ENCODE peak calls at places on chromosomes 2 and 18, in four cellular contexts. One of them, this sample, is unnamed.

GRCh38 chr2:65204461-65205230 is 23.0 kb upstream of the ACTR2 start:
- DNase-seq in GM12878: no peak
- DNase-seq in H1: no peak
- DNase-seq in HepG2: no peak
- DNase-seq in this sample: no peak

GRCh38 chr2:91442246-91442905 is 2750.9 kb downstream of the RPIA start:
- DNase-seq in GM12878: no peak
- DNase-seq in HepG2: no peak
- DNase-seq in H1: peak; percentile 67
- DNase-seq in this sample: peak; percentile 11

GRCh38 chr2:98608962-98609604 is 694 bp downstream of the UNC50 start:
- DNase-seq in GM12878: no peak
- DNase-seq in H1: no peak
- DNase-seq in HepG2: no peak
- DNase-seq in this sample: no peak

GRCh38 chr2:64396001-64396400 is 58.0 kb upstream of the LGALSL start:
- DNase-seq in H1: no peak
- DNase-seq in GM12878: no peak
- DNase-seq in HepG2: no peak
- DNase-seq in this sample: no peak

GRCh38 chr2:230925879-230926765 is 1.1 kb upstream of the GPR55 start:
- DNase-seq in HepG2: no peak
- DNase-seq in H1: no peak
- DNase-seq in GM12878: peak; percentile 70
- DNase-seq in this sample: peak; percentile 36

GRCh38 chr2:200993097-200993496 is 29.6 kb upstream of the ORC2 start:
- DNase-seq in H1: no peak
- DNase-seq in GM12878: no peak
- DNase-seq in HepG2: no peak
- DNase-seq in this sample: no peak

GRCh38 chr18:62717850-62718229 is 2.5 kb downstream of the PHLPP1 start:
- DNase-seq in HepG2: no peak
- DNase-seq in H1: no peak
- DNase-seq in GM12878: no peak
- DNase-seq in this sample: no peak

GRCh38 chr2:206203331-206203730 is 43.6 kb downstream of the EEF1B2 start:
- DNase-seq in GM12878: no peak
- DNase-seq in H1: no peak
- DNase-seq in HepG2: no peak
- DNase-seq in this sample: no peak

GRCh38 chr2:200728630-200729029 is 83.1 kb upstream of the BZW1 start:
- DNase-seq in HepG2: no peak
- DNase-seq in GM12878: no peak
- DNase-seq in H1: no peak
- DNase-seq in this sample: no peak

GRCh38 chr2:13052547-13052946 is 335.8 kb downstream of the TRIB2 start:
- DNase-seq in HepG2: no peak
- DNase-seq in GM12878: no peak
- DNase-seq in H1: no peak
- DNase-seq in this sample: no peak

GRCh38 chr2:241895732-241896641 is 26.5 kb downstream of the RTP5 start:
- DNase-seq in H1: peak; percentile 50
- DNase-seq in GM12878: no peak
- DNase-seq in HepG2: no peak
- DNase-seq in this sample: peak; percentile 41

GRCh38 chr18:49639643-49640361 is 77.9 kb downstream of the LIPG start:
- DNase-seq in H1: no peak
- DNase-seq in GM12878: no peak
- DNase-seq in HepG2: no peak
- DNase-seq in this sample: no peak

GRCh38 chr18:48540329-48541025 is 1.6 kb downstream of the CTIF start:
- DNase-seq in HepG2: peak; percentile 57
- DNase-seq in GM12878: no peak
- DNase-seq in H1: peak; percentile 71
- DNase-seq in this sample: peak; percentile 33

GRCh38 chr2:239938651-239939486 is 86.3 kb downstream of the NDUFA10 start:
- DNase-seq in HepG2: no peak
- DNase-seq in H1: no peak
- DNase-seq in GM12878: no peak
- DNase-seq in this sample: no peak

DNA sequence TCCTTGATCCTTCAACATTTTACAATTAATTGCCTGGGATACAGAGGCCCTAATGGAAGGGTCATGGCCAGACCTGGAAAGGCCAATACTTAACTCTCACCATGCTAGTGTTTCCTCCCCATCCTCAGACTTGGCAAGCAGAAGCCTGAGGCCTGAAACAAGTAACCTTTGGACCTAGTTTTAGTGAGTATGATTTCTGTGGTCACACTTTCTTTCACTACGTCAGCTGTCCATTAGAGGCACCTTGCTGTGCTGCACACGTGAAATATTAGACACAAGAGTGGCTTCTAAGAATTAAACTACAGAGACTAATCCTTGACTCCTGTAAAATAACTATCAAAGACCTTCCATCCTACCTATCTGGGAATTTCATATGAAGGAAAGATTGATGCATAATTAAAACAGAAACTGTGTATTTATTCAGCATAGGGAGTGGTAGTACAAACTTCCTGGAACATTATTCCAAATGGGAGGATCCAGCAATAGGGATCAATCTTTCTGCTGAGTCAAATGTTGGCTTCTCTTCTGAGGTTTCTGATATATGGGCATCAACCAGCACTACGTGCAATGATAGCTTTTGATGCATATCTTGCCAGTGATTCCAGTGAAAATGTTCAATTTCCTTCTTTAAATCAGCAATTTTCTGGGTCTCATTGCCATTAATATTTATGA is 249.7 kb downstream of the IKZF2 start:
- DNase-seq in GM12878: no peak
- DNase-seq in HepG2: no peak
- DNase-seq in H1: no peak
- DNase-seq in this sample: no peak
- TF ChIP-seq SUZ12 in GM12878: no peak
- TF ChIP-seq SUZ12 in HepG2: no peak
- TF ChIP-seq SUZ12 in H1: no peak
- TF ChIP-seq SUZ12 in this sample: no peak

DNA sequence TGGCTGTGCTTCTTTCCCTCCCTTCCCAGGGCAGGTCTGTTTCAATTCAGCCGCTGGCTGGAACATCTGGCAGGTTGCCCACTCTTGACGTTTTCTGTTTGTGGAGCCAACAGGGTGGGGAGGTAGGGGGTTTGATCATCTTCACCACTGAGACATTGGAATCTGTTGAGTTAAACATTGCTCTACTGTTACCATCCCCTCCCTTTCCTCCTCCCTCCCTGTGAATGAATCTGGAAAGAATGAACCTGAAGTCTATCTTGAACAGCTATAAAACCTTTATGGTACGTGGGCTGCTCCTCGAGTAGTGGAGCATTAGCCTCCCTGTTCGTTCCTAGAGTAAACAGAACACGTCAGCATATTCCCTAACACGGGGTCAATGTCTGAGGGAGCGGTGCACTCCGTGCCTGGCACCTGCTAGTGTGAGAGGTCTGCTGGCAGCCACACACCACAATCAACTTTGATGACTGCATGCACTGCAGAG is 249.9 kb upstream of the RBBP8 start:
- DNase-seq in HepG2: peak; percentile 58
- DNase-seq in GM12878: no peak
- DNase-seq in H1: no peak
- DNase-seq in this sample: peak; percentile 60
- TF ChIP-seq SP1 in HepG2: no peak
- TF ChIP-seq SP1 in GM12878: no peak
- TF ChIP-seq SP1 in H1: no peak
- TF ChIP-seq SP1 in this sample: no peak

GRCh38 chr2:237279012-237279768 is 134.8 kb downstream of the COL6A3 start:
- DNase-seq in HepG2: no peak
- DNase-seq in GM12878: no peak
- DNase-seq in H1: no peak
- DNase-seq in this sample: no peak

GRCh38 chr2:237280937-237281336 is 133.0 kb downstream of the COL6A3 start:
- DNase-seq in HepG2: no peak
- DNase-seq in H1: no peak
- DNase-seq in GM12878: no peak
- DNase-seq in this sample: no peak

GRCh38 chr2:237278593-237278992 is 135.4 kb downstream of the COL6A3 start:
- DNase-seq in HepG2: no peak
- DNase-seq in H1: no peak
- DNase-seq in GM12878: no peak
- DNase-seq in this sample: no peak

GRCh38 chr2:237281900-237282306 is 132.1 kb downstream of the COL6A3 start:
- DNase-seq in GM12878: no peak
- DNase-seq in H1: no peak
- DNase-seq in HepG2: no peak
- DNase-seq in this sample: no peak

GRCh38 chr2:237280235-237280634 is 133.7 kb downstream of the COL6A3 start:
- DNase-seq in GM12878: no peak
- DNase-seq in H1: no peak
- DNase-seq in HepG2: no peak
- DNase-seq in this sample: no peak
- TF ChIP-seq SUZ12 in GM12878: no peak
- TF ChIP-seq SUZ12 in H1: no peak
- TF ChIP-seq SUZ12 in HepG2: no peak
- TF ChIP-seq SUZ12 in this sample: no peak

DNA sequence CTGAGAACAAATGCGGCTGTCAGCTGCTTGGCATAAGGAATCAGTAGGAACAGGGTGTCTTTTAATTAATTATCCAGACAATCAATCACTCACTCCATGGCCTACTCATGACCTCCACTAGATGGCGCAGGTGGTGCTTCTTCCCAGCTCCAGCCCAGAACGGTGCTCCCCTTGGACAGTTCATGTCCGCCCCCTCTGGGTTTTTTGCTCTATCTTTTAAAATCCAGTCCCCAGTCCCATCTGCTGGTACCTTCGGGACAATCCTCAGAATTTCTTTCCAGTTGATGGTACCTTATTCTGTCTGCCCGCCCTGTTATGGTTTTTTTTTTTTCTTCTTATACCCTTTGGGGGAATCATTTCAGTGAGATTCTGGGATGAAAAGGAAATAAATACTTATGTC is 99.8 kb downstream of the CACNB4 start:
- DNase-seq in GM12878: no peak
- DNase-seq in H1: peak; percentile 79
- DNase-seq in HepG2: peak; percentile 77
- DNase-seq in this sample: peak; percentile 75
- TF ChIP-seq SP1 in GM12878: no peak
- TF ChIP-seq SP1 in H1: no peak
- TF ChIP-seq SP1 in HepG2: no peak
- TF ChIP-seq SP1 in this sample: no peak

DNA sequence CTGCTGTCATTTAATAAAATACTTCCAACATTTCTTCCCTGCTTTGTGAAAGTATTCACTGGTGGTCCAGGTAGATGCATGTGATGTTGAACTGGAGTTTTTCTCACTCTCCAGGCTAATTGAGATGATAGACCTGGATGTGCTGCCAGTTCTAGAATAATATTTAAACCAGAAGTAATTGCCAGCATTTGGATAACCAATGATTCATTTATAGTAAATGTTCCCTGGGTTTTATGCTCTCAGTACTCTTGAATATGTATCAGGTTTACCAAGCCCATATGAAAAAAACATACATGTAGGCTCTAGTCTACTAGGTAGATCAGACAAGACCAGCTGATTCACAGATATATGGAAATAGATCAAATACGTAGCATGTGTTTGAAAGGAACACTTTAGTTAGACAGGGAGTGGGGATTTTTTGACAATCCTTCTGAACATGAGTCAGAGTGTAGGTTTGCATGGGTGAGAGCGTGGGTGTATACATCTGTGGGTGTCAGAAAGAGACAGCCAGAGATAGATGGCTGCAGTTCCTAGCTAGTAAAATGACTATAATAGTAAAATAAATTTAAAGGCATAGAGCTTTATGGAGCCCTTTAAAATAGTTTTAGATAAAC is 115.1 kb downstream of the NAB1 start:
- DNase-seq in H1: no peak
- DNase-seq in HepG2: no peak
- DNase-seq in GM12878: no peak
- DNase-seq in this sample: no peak
- TF ChIP-seq SUZ12 in H1: no peak
- TF ChIP-seq SUZ12 in HepG2: no peak
- TF ChIP-seq SUZ12 in GM12878: no peak
- TF ChIP-seq SUZ12 in this sample: no peak

DNA sequence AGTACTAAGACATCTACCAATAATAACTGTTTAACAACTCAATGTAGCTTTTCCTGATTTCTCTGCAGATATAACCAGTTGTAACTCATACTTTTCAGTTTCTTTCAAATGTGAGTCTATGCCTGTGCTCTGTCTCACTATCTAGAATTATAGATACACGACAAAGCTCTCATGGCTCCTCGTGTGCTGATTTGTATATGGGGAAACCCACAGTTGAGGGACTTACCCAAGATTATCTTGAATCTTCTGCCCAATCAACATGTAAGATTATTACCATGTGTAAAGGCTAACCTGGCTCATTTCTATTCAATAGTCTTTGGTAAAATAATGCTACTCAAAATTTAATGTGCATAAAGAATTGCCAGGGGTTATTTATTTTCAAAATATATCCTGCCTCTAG is 554.4 kb downstream of the FBXO15 start:
- DNase-seq in GM12878: no peak
- DNase-seq in HepG2: no peak
- DNase-seq in H1: no peak
- DNase-seq in this sample: no peak
- TF ChIP-seq SP1 in GM12878: no peak
- TF ChIP-seq SP1 in HepG2: no peak
- TF ChIP-seq SP1 in H1: no peak
- TF ChIP-seq SP1 in this sample: no peak

GRCh38 chr2:20401495-20401855 is 45.4 kb upstream of the RHOB start:
- DNase-seq in H1: no peak
- DNase-seq in HepG2: no peak
- DNase-seq in GM12878: no peak
- DNase-seq in this sample: no peak

GRCh38 chr2:20398956-20399567 is 47.8 kb upstream of the RHOB start:
- DNase-seq in GM12878: no peak
- DNase-seq in HepG2: no peak
- DNase-seq in H1: no peak
- DNase-seq in this sample: no peak

GRCh38 chr2:20397811-20398447 is 47.3 kb upstream of the PUM2 start:
- DNase-seq in GM12878: no peak
- DNase-seq in HepG2: no peak
- DNase-seq in H1: no peak
- DNase-seq in this sample: no peak

GRCh38 chr2:20400787-20401494 is 45.9 kb upstream of the RHOB start:
- DNase-seq in HepG2: no peak
- DNase-seq in GM12878: no peak
- DNase-seq in H1: no peak
- DNase-seq in this sample: no peak

DNA sequence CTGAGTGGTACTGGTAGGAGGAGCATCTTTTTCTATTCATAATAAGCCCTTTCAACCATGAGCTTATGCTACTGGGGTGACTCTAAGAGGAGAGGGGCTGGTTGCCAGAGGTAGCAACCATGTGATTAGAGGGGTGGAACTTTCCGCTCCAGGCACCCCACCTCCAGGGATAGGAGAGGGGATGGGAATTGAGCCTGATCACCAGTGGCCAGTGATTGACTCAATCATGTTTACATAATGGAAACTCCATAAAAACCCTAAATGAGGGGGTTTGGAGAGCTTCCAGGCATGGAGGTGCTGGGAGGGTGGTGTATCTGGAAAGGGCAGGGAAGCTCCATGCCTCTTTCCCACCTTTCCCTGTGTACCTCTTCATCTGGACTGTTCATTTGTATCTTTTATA is 46.6 kb upstream of the RHOB start:
- DNase-seq in GM12878: no peak
- DNase-seq in H1: no peak
- DNase-seq in HepG2: no peak
- DNase-seq in this sample: no peak
- TF ChIP-seq SUZ12 in GM12878: no peak
- TF ChIP-seq SUZ12 in H1: no peak
- TF ChIP-seq SUZ12 in HepG2: no peak
- TF ChIP-seq SUZ12 in this sample: no peak

This sample was measured in HEK293T.